ENCODE peak calls at places on chromosomes 7 and 10, in four cellular contexts. B, Z, R and P are unnamed samples. For H3K4me1 and H3K27me3, the result is how much of the 10 kb centered on the place peaks cover.

GRCh38 chr7:85342781-85343180 is 155.9 kb upstream of the SEMA3D start:
- DNase-seq in Z (no peak), B (no peak), R (no peak), P (no peak)

GRCh38 chr10:92387289-92387940 is 96.4 kb downstream of the MARCHF5 start:
- DNase-seq in R (no peak), B (peak), Z (peak), P (no peak)

GRCh38 chr10:91816986-91817385 is 18.8 kb downstream of the TNKS2 start:
- DNase-seq in Z (no peak), B (no peak), R (no peak), P (no peak)

GRCh38 chr10:60417898-60418297 is 28.2 kb upstream of the ANK3 start:
- DNase-seq in Z (peak), B (no peak), R (no peak), P (no peak)

GRCh38 chr7:129800901-129801300 is 151.9 kb downstream of the UBE2H start:
- DNase-seq in R (no peak), B (no peak), Z (no peak), P (no peak)

GRCh38 chr7:138785587-138786437 is 12.0 kb upstream of the TMEM213 start:
- DNase-seq in Z (peak), B (no peak), R (no peak), P (no peak)

GRCh38 chr7:77415822-77416620 is at the start of gene GSAP:
- DNase-seq in Z (no peak), R (peak), B (peak), P (peak)

GRCh38 chr7:24829787-24830186 is 72.5 kb upstream of the GSDME start:
- DNase-seq in Z (peak), R (no peak), B (no peak), P (no peak)

GRCh38 chr10:129968937-129969527 is 5.0 kb upstream of the EBF3 start:
- DNase-seq in Z (peak), B (peak), R (no peak), P (no peak)

GRCh38 chr7:54995166-54995565 is 23.7 kb upstream of the EGFR start:
- DNase-seq in R (no peak), B (no peak), Z (no peak), P (no peak)

GRCh38 chr7:30799206-30799975 is 28.2 kb downstream of the MINDY4 start:
- DNase-seq in R (no peak), B (no peak), Z (peak), P (no peak)

GRCh38 chr10:73577788-73578187 is 13.4 kb downstream of the USP54 start:
- DNase-seq in Z (peak), B (peak), R (no peak), P (peak)

GRCh38 chr10:73576890-73577591 is 14.1 kb downstream of the USP54 start:
- DNase-seq in R (no peak), Z (no peak), B (no peak), P (no peak)

GRCh38 chr10:73581912-73582311 is 9.2 kb downstream of the USP54 start:
- DNase-seq in Z (no peak), R (no peak), B (no peak), P (no peak)

DNA sequence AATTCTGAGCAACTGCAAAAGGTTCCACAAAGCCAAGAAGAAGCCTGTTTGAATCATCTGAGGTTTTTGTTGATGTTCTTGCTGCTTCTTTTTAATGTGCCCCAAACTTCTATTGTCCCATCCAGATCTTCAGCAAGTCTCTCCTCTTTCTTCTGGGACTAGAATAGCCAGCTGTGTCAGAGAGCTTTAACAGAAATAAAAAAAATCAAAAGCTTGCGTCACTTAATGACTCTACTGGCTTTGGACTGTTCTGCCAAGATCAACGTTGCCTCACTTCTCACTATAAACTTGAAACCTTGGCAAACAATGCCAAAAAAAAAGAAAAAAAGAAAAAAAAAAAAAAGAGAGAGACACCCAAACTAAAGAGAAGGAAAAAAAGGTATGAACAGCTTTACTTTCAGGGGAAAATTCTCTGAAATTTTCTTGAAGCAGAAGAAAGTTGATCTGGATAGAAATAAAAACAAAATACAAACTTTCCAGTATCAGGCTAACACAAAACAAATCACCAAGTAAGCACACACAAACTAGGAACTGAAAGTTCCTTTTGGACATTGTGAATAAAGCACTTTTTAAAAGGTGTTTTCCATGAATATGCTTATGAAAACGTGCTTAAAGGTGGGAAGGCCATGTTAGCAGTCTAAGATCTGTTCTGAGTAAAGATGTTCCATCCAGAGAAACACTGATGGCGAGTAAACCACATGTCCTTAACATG is 14.8 kb downstream of the USP54 start:
- DNase-seq in B (no peak), R (no peak), Z (peak), P (no peak)
- H3K4me1 ChIP-seq in B (under half), R (under half), Z (under half), P (under half)

GRCh38 chr7:123797673-123798526 is 47.1 kb upstream of the HYAL4 start:
- DNase-seq in Z (peak), R (no peak), B (no peak), P (no peak)
- H3K27me3 ChIP-seq in Z (under half), R (under half), B (under half), P (under half)

GRCh38 chr7:101088858-101089529 is 3.7 kb downstream of the TRIM56 start:
- DNase-seq in Z (no peak), R (no peak), B (no peak), P (no peak)
- H3K4me1 ChIP-seq in Z (under half), R (under half), B (under half), P (under half)

DNA sequence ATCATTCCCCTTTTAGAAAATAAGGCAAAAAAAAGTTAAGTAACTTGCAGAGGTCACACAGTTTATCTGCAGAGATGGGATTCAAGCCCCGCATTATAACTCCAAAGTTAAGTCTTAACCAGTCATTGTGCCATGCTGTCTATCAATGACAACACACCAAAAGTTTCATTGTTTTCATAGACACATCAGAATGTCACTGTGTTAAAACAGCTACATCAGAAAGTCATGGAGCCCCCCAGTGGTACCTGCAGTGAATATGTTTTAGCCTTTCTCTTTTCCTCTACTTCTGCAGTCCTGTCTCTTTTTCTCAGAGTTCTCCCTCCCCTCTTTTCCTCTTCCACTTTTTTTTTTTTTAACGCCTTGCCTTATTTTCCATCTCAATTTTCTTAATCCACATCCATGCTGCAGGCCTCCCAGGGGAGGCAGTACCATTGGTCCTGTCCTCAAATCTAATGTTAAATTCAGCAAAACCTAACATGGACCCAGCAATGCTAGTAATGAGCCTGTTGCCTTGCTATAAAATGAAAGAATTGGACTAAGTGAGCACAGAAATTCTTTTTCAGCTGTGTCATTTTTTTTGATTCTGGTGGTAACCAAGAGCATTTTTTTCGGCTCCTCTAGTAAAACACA is 3.8 kb upstream of the NRCAM start:
- DNase-seq in R (no peak), Z (no peak), B (no peak), P (no peak)
- H3K27me3 ChIP-seq in R (under half), Z (under half), B (under half), P (under half)

DNA sequence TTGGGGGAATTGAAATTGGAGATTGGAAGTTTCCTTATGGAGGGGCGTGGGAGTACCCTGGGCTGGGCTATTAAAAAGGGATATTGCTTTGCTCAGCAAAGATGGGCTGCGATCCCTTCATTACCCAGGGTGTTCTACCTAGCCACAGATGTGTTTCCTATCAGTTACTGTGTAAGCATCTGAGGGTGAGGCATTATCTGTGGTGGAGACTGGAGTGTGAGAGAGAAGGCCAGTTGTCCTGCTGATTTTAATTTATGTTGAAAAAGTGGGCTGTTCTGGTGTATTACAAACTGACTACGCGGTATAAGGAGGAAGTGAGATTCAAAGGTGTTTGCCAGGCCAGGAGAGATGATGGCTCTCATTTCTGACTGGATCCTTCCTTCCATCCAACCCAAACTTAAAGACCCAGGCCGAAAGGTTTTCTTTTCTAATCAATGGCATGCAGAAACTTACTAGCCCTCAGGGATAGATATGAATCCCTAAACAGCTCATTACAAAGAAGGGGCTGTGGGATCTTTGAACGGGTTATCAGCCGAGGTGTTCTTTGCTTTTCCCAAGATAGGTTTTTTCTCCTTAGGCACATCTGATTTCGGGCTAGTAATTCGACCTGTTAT is 7.6 kb downstream of the TCF7L2 start:
- DNase-seq in R (no peak), Z (no peak), B (no peak), P (no peak)
- H3K4me1 ChIP-seq in R (under half), Z (under half), B (under half), P (under half)

GRCh38 chr7:95520136-95520535 is 34.4 kb downstream of the ASB4 start:
- DNase-seq in B (no peak), Z (no peak), R (no peak), P (no peak)
- H3K27me3 ChIP-seq in B (under half), Z (under half), R (under half), P (under half)

GRCh38 chr7:112083776-112084175 is 122.4 kb downstream of the DOCK4 start:
- DNase-seq in Z (no peak), R (no peak), B (no peak), P (no peak)

GRCh38 chr7:112079671-112080070 is 126.5 kb downstream of the DOCK4 start:
- DNase-seq in B (no peak), Z (peak), R (no peak), P (no peak)

GRCh38 chr7:112080974-112081373 is 125.2 kb downstream of the DOCK4 start:
- DNase-seq in R (no peak), Z (peak), B (no peak), P (no peak)

GRCh38 chr7:112080441-112080840 is 125.8 kb downstream of the DOCK4 start:
- DNase-seq in R (no peak), B (no peak), Z (peak), P (no peak)

DNA sequence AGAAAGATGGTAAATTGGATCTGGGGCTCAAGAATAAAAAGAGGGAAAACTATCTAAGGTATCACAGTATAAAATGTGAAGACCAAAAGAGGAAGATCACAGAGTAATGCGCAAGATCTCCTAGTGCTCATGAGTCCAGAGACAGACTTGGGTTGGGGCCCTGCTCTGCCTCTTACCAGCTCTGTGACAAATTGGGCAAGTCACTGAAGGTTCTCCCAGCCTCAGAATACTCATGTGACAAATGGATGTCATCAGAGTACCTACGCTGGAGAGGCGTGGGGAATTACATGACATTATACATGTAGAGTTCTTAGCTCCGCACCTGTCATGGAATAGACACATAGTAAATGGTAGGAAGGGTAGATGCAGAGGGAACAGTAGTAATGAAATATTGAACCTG is 124.4 kb downstream of the DOCK4 start:
- DNase-seq in B (no peak), Z (no peak), R (no peak), P (no peak)
- H3K4me1 ChIP-seq in B (under half), Z (under half), R (under half), P (under half)

GRCh38 chr10:13839430-13839986 is 252.7 kb downstream of the PRPF18 start:
- DNase-seq in B (no peak), Z (peak), R (no peak), P (no peak)
- H3K27me3 ChIP-seq in B (under half), Z (under half), R (under half), P (under half)

GRCh38 chr10:121289800-121290199 is 308.4 kb downstream of the FGFR2 start:
- DNase-seq in B (no peak), Z (no peak), R (no peak), P (no peak)
- H3K4me1 ChIP-seq in B (under half), Z (under half), R (under half), P (under half)

GRCh38 chr10:126160571-126160970 is 227.7 kb downstream of the ADAM12 start:
- DNase-seq in B (no peak), R (no peak), Z (no peak), P (no peak)
- H3K27me3 ChIP-seq in B (under half), R (under half), Z (under half), P (under half)